ENCODE peak calls at places on chromosomes 2 and 18, in eight cellular contexts. I, H, Y, K, E, D, R and N are unnamed samples.

GRCh38 chr2:29212009-29212408 is 96.8 kb downstream of the CLIP4 start:
- DNase-seq in D (no peak), I (no peak), K (peak; percentile 63), H (no peak), R (no peak), Y (no peak), E (no peak), N (no peak)

GRCh38 chr2:150272404-150272803 is 215.1 kb downstream of the RND3 start:
- DNase-seq in H (no peak), Y (no peak), D (no peak), E (no peak), R (no peak), K (no peak), I (no peak), N (no peak)

GRCh38 chr2:130874512-130874911 is 37.8 kb downstream of the ARHGEF4 start:
- DNase-seq in D (no peak), H (no peak), I (no peak), K (peak; percentile 13), E (no peak), Y (no peak), R (no peak), N (no peak)

GRCh38 chr2:32862269-32863055 is 84.3 kb upstream of the LTBP1 start:
- DNase-seq in Y (no peak), E (no peak), R (no peak), K (no peak), D (no peak), H (no peak), I (no peak), N (no peak)

GRCh38 chr2:104312684-104313083 is 541.2 kb upstream of the POU3F3 start:
- DNase-seq in K (peak; percentile 72), R (no peak), Y (no peak), H (peak; percentile 30), E (no peak), D (no peak), I (no peak), N (no peak)

GRCh38 chr2:144015655-144016245 is 504.2 kb downstream of the ZEB2 start:
- DNase-seq in I (no peak), Y (no peak), E (no peak), D (no peak), R (no peak), K (no peak), H (no peak), N (no peak)

GRCh38 chr2:208285853-208286252 is 19.8 kb downstream of the PIKFYVE start:
- DNase-seq in Y (no peak), E (no peak), D (no peak), K (no peak), R (no peak), I (no peak), H (no peak), N (no peak)

GRCh38 chr18:49690307-49690706 is 123.0 kb downstream of the ACAA2 start:
- DNase-seq in E (no peak), Y (no peak), K (no peak), R (no peak), H (no peak), I (no peak), D (no peak), N (no peak)

GRCh38 chr2:26009567-26009963 is 24.3 kb upstream of the RAB10 start:
- DNase-seq in E (no peak), Y (no peak), I (no peak), K (no peak), H (no peak), D (no peak), R (no peak), N (no peak)

GRCh38 chr2:45316576-45317338 is 294.3 kb downstream of the SRBD1 start:
- DNase-seq in Y (no peak), I (no peak), D (no peak), K (no peak), E (no peak), H (no peak), R (no peak), N (no peak)

GRCh38 chr2:10006248-10007147 is 36.9 kb upstream of the KLF11 start:
- DNase-seq in D (no peak), H (peak; percentile 30), K (peak; percentile 59), R (peak; percentile 4), I (no peak), E (no peak), Y (no peak), N (no peak)

GRCh38 chr2:106147665-106148064 is 46.4 kb downstream of the UXS1 start:
- DNase-seq in I (no peak), E (no peak), R (no peak), K (no peak), D (no peak), Y (no peak), H (no peak), N (peak; percentile 33)

GRCh38 chr2:148965596-148966431 is 72.7 kb upstream of the LYPD6B start:
- DNase-seq in I (no peak), D (no peak), H (no peak), E (no peak), K (no peak), R (peak; percentile 79), Y (no peak), N (no peak)

GRCh38 chr18:26487437-26487836 is 60.9 kb downstream of the KCTD1 start:
- DNase-seq in R (no peak), D (no peak), I (no peak), E (no peak), K (no peak), H (no peak), Y (no peak), N (no peak)

GRCh38 chr18:36300211-36300610 is 2.7 kb downstream of the FHOD3 start:
- DNase-seq in K (no peak), H (no peak), Y (no peak), D (no peak), E (no peak), I (no peak), R (no peak), N (no peak)

GRCh38 chr18:23578891-23579653 is 7.2 kb downstream of the NPC1 start:
- DNase-seq in H (no peak), I (no peak), R (no peak), Y (no peak), D (no peak), K (no peak), E (no peak), N (no peak)

GRCh38 chr18:58263055-58263732 is 219.2 kb downstream of the NEDD4L start:
- DNase-seq in E (no peak), K (peak; percentile 50), R (no peak), H (no peak), D (no peak), Y (no peak), I (no peak), N (no peak)

GRCh38 chr2:222976521-222977076 is 75.4 kb upstream of the KCNE4 start:
- DNase-seq in E (no peak), D (no peak), I (no peak), Y (no peak), K (no peak), R (no peak), H (no peak), N (no peak)

GRCh38 chr2:241000831-241001321 is 2.5 kb downstream of the SNED1 start:
- DNase-seq in K (peak; percentile 35), I (no peak), E (no peak), R (no peak), Y (no peak), H (no peak), D (no peak), N (no peak)

GRCh38 chr2:207337234-207338219 is 171.8 kb upstream of the KLF7 start:
- DNase-seq in I (no peak), Y (no peak), E (no peak), R (no peak), K (peak; percentile 48), H (no peak), D (no peak), N (no peak)

GRCh38 chr2:38462121-38462634 is 85.1 kb upstream of the ATL2 start:
- DNase-seq in I (peak; percentile 33), K (no peak), R (no peak), H (no peak), D (peak; percentile 7), E (no peak), Y (no peak), N (no peak)

GRCh38 chr2:240812721-240813120 is 7.3 kb downstream of the KIF1A start:
- DNase-seq in E (no peak), D (no peak), Y (no peak), I (no peak), R (no peak), K (peak; percentile 48), H (no peak), N (no peak)